ENCODE peak calls at places on chromosomes 12 and 14, in six cellular contexts. One of them, this sample, is unnamed.

GRCh38 chr14:105477659-105478623 is 3.3 kb downstream of the CRIP2 start:
- DNase-seq in GM12878: no peak
- DNase-seq in H1: no peak
- DNase-seq in K562: peak; percentile 53
- DNase-seq in IMR-90: no peak
- DNase-seq in HepG2: no peak
- DNase-seq in this sample: no peak

GRCh38 chr14:31090872-31091764 is 64.9 kb upstream of the STRN3 start:
- DNase-seq in GM12878: no peak
- DNase-seq in H1: no peak
- DNase-seq in K562: no peak
- DNase-seq in IMR-90: peak; percentile 97
- DNase-seq in HepG2: peak; percentile 97
- DNase-seq in this sample: peak; percentile 9

GRCh38 chr12:92973614-92974013 is 44.5 kb upstream of the EEA1 start:
- DNase-seq in GM12878: peak; percentile 95
- DNase-seq in H1: no peak
- DNase-seq in K562: no peak
- DNase-seq in IMR-90: peak; percentile 90
- DNase-seq in HepG2: peak; percentile 63
- DNase-seq in this sample: peak; percentile 62

GRCh38 chr12:31536672-31537071 is 54.3 kb downstream of the DENND5B start:
- DNase-seq in GM12878: no peak
- DNase-seq in H1: no peak
- DNase-seq in K562: no peak
- DNase-seq in IMR-90: peak; percentile 38
- DNase-seq in HepG2: no peak
- DNase-seq in this sample: no peak

GRCh38 chr12:28114488-28114887 is 75.8 kb upstream of the CCDC91 start:
- DNase-seq in GM12878: no peak
- DNase-seq in H1: no peak
- DNase-seq in K562: no peak
- DNase-seq in IMR-90: peak; percentile 51
- DNase-seq in HepG2: no peak
- DNase-seq in this sample: peak; percentile 47

GRCh38 chr14:102629011-102629444 is 36.6 kb downstream of the RCOR1 start:
- DNase-seq in GM12878: no peak
- DNase-seq in H1: no peak
- DNase-seq in K562: peak; percentile 34
- DNase-seq in IMR-90: no peak
- DNase-seq in HepG2: no peak
- DNase-seq in this sample: no peak

GRCh38 chr12:52600941-52601481 is at the start of gene KRT72:
- DNase-seq in GM12878: no peak
- DNase-seq in H1: no peak
- DNase-seq in K562: no peak
- DNase-seq in IMR-90: no peak
- DNase-seq in HepG2: no peak
- DNase-seq in this sample: no peak

GRCh38 chr12:11693626-11694025 is 44.2 kb downstream of the ETV6 start:
- DNase-seq in GM12878: no peak
- DNase-seq in H1: no peak
- DNase-seq in K562: no peak
- DNase-seq in IMR-90: no peak
- DNase-seq in HepG2: no peak
- DNase-seq in this sample: no peak

GRCh38 chr14:54577977-54578376 is 11.0 kb downstream of the SAMD4A start:
- DNase-seq in GM12878: no peak
- DNase-seq in H1: no peak
- DNase-seq in K562: no peak
- DNase-seq in IMR-90: peak; percentile 78
- DNase-seq in HepG2: peak; percentile 20
- DNase-seq in this sample: peak; percentile 82

GRCh38 chr14:94364037-94364436 is 24.4 kb downstream of the SERPINA1 start:
- DNase-seq in GM12878: no peak
- DNase-seq in H1: no peak
- DNase-seq in K562: no peak
- DNase-seq in IMR-90: no peak
- DNase-seq in HepG2: no peak
- DNase-seq in this sample: no peak

GRCh38 chr12:53782093-53782703 is 30.4 kb upstream of the CISTR start:
- DNase-seq in GM12878: no peak
- DNase-seq in H1: no peak
- DNase-seq in K562: no peak
- DNase-seq in IMR-90: no peak
- DNase-seq in HepG2: no peak
- DNase-seq in this sample: no peak

GRCh38 chr14:80634106-80634758 is 307.3 kb downstream of the CEP128 start:
- DNase-seq in GM12878: no peak
- DNase-seq in H1: no peak
- DNase-seq in K562: no peak
- DNase-seq in IMR-90: no peak
- DNase-seq in HepG2: no peak
- DNase-seq in this sample: no peak

GRCh38 chr12:27517961-27518668 is 5.9 kb upstream of the PPFIBP1 start:
- DNase-seq in GM12878: no peak
- DNase-seq in H1: no peak
- DNase-seq in K562: no peak
- DNase-seq in IMR-90: no peak
- DNase-seq in HepG2: no peak
- DNase-seq in this sample: no peak

GRCh38 chr14:103121846-103122577 is 1.2 kb upstream of the TNFAIP2 start:
- DNase-seq in GM12878: no peak
- DNase-seq in H1: no peak
- DNase-seq in K562: peak; percentile 71
- DNase-seq in IMR-90: peak; percentile 53
- DNase-seq in HepG2: peak; percentile 74
- DNase-seq in this sample: peak; percentile 83

GRCh38 chr12:109518820-109519665 is 41.6 kb downstream of the UBE3B start:
- DNase-seq in GM12878: no peak
- DNase-seq in H1: no peak
- DNase-seq in K562: peak; percentile 76
- DNase-seq in IMR-90: peak; percentile 92
- DNase-seq in HepG2: peak; percentile 43
- DNase-seq in this sample: peak; percentile 48

GRCh38 chr12:80763874-80764273 is 47.2 kb downstream of the MYF5 start:
- DNase-seq in GM12878: no peak
- DNase-seq in H1: no peak
- DNase-seq in K562: no peak
- DNase-seq in IMR-90: peak; percentile 66
- DNase-seq in HepG2: peak; percentile 52
- DNase-seq in this sample: peak; percentile 53

GRCh38 chr14:78595797-78596196 is 425.6 kb downstream of the NRXN3 start:
- DNase-seq in GM12878: no peak
- DNase-seq in H1: no peak
- DNase-seq in K562: no peak
- DNase-seq in IMR-90: no peak
- DNase-seq in HepG2: no peak
- DNase-seq in this sample: no peak

GRCh38 chr14:22178330-22178981 is 410.6 kb downstream of the DAD1 start:
- DNase-seq in GM12878: no peak
- DNase-seq in H1: no peak
- DNase-seq in K562: no peak
- DNase-seq in IMR-90: peak; percentile 20
- DNase-seq in HepG2: no peak
- DNase-seq in this sample: no peak

GRCh38 chr12:11026118-11026517 is 3.7 kb upstream of the TAS2R19 start:
- DNase-seq in GM12878: no peak
- DNase-seq in H1: peak; percentile 27
- DNase-seq in K562: no peak
- DNase-seq in IMR-90: no peak
- DNase-seq in HepG2: no peak
- DNase-seq in this sample: no peak

GRCh38 chr12:106780010-106780625 is 5.6 kb downstream of the RIC8B start:
- DNase-seq in GM12878: no peak
- DNase-seq in H1: no peak
- DNase-seq in K562: peak; percentile 71
- DNase-seq in IMR-90: peak; percentile 70
- DNase-seq in HepG2: no peak
- DNase-seq in this sample: no peak
- TF ChIP-seq CEBPB in GM12878: no peak
- TF ChIP-seq CEBPB in H1: no peak
- TF ChIP-seq CEBPB in K562: no peak
- TF ChIP-seq CEBPB in IMR-90: no peak
- TF ChIP-seq CEBPB in HepG2: no peak
- TF ChIP-seq CEBPB in this sample: no peak

GRCh38 chr14:99839696-99840095 is 46.5 kb downstream of the EML1 start:
- DNase-seq in GM12878: no peak
- DNase-seq in H1: no peak
- DNase-seq in K562: no peak
- DNase-seq in IMR-90: no peak
- DNase-seq in HepG2: no peak
- DNase-seq in this sample: no peak
- TF ChIP-seq RFX5 in GM12878: no peak
- TF ChIP-seq RFX5 in H1: no peak
- TF ChIP-seq RFX5 in K562: no peak
- TF ChIP-seq RFX5 in IMR-90: no peak
- TF ChIP-seq RFX5 in HepG2: no peak
- TF ChIP-seq RFX5 in this sample: no peak

GRCh38 chr14:90810808-90811207 is 5.4 kb downstream of the TTC7B start:
- DNase-seq in GM12878: no peak
- DNase-seq in H1: no peak
- DNase-seq in K562: no peak
- DNase-seq in IMR-90: no peak
- DNase-seq in HepG2: peak; percentile 15
- DNase-seq in this sample: no peak

GRCh38 chr14:90809530-90810312 is 6.5 kb downstream of the TTC7B start:
- DNase-seq in GM12878: no peak
- DNase-seq in H1: no peak
- DNase-seq in K562: no peak
- DNase-seq in IMR-90: no peak
- DNase-seq in HepG2: no peak
- DNase-seq in this sample: no peak

GRCh38 chr14:90811641-90812040 is 4.6 kb downstream of the TTC7B start:
- DNase-seq in GM12878: no peak
- DNase-seq in H1: no peak
- DNase-seq in K562: no peak
- DNase-seq in IMR-90: no peak
- DNase-seq in HepG2: no peak
- DNase-seq in this sample: no peak

GRCh38 chr14:90807060-90807459 is 9.2 kb downstream of the TTC7B start:
- DNase-seq in GM12878: no peak
- DNase-seq in H1: no peak
- DNase-seq in K562: no peak
- DNase-seq in IMR-90: no peak
- DNase-seq in HepG2: no peak
- DNase-seq in this sample: no peak

GRCh38 chr14:90808759-90809529 is 7.3 kb downstream of the TTC7B start:
- DNase-seq in GM12878: no peak
- DNase-seq in H1: no peak
- DNase-seq in K562: peak; percentile 72
- DNase-seq in IMR-90: peak; percentile 25
- DNase-seq in HepG2: no peak
- DNase-seq in this sample: no peak
- TF ChIP-seq CEBPB in GM12878: no peak
- TF ChIP-seq CEBPB in H1: no peak
- TF ChIP-seq CEBPB in K562: no peak
- TF ChIP-seq CEBPB in IMR-90: no peak
- TF ChIP-seq CEBPB in HepG2: no peak
- TF ChIP-seq CEBPB in this sample: no peak

GRCh38 chr12:41361791-41362190 is 173.7 kb downstream of the PDZRN4 start:
- DNase-seq in GM12878: no peak
- DNase-seq in H1: no peak
- DNase-seq in K562: no peak
- DNase-seq in IMR-90: no peak
- DNase-seq in HepG2: no peak
- DNase-seq in this sample: no peak

GRCh38 chr12:41368006-41368405 is 179.9 kb downstream of the PDZRN4 start:
- DNase-seq in GM12878: no peak
- DNase-seq in H1: no peak
- DNase-seq in K562: no peak
- DNase-seq in IMR-90: peak; percentile 1
- DNase-seq in HepG2: no peak
- DNase-seq in this sample: no peak

GRCh38 chr12:41364211-41364610 is 176.1 kb downstream of the PDZRN4 start:
- DNase-seq in GM12878: no peak
- DNase-seq in H1: no peak
- DNase-seq in K562: no peak
- DNase-seq in IMR-90: no peak
- DNase-seq in HepG2: no peak
- DNase-seq in this sample: no peak

GRCh38 chr12:41362511-41362910 is 174.4 kb downstream of the PDZRN4 start:
- DNase-seq in GM12878: no peak
- DNase-seq in H1: no peak
- DNase-seq in K562: no peak
- DNase-seq in IMR-90: no peak
- DNase-seq in HepG2: no peak
- DNase-seq in this sample: no peak

DNA sequence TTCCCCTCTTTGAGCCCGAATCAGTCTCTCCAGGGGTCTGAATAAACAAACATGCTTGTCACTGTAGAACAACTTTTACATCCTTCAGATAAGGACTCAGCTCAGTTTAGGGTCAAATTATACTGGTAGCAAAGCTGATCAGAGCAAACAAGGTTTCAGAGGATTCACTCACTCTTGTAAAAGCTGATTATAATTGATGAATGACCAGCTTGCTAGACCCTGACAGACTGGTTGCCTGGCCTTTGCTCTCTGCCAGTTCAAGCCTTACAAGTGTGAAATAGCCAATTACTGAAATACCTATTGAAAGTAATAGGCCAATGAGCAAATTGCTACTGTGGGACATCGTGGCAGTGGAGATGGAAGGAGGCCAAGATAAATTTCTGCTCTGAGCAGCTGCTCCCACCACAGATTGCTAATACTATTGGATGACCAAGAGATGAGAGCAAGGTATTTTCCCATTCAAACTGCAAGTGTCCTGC is 177.6 kb downstream of the PDZRN4 start:
- DNase-seq in GM12878: no peak
- DNase-seq in H1: no peak
- DNase-seq in K562: no peak
- DNase-seq in IMR-90: no peak
- DNase-seq in HepG2: no peak
- DNase-seq in this sample: no peak
- TF ChIP-seq RFX5 in GM12878: no peak
- TF ChIP-seq RFX5 in H1: no peak
- TF ChIP-seq RFX5 in K562: no peak
- TF ChIP-seq RFX5 in IMR-90: no peak
- TF ChIP-seq RFX5 in HepG2: no peak
- TF ChIP-seq RFX5 in this sample: no peak